ENCODE peak calls at places on chromosome 14, in nine cellular contexts. R is SJCRH30; M is PC-9; V is iPS DF 6.9; O is heart right ventricle; Y is HCT116; I is cardiac muscle cell; L is ovary; W is CD4-positive, CD25-positive, alpha-beta regulatory T cell. T is an unnamed sample. For H3K27me3 and H3K4me1, the result is how much of the 10 kb centered on the place peaks cover.

GRCh38 chr14:103520657-103521437 is 1.8 kb downstream of the CKB start:
- DNase-seq in M (peak), Y (peak), O (peak), L (peak), V (no peak), R (no peak), W (peak), I (peak), T (peak)

GRCh38 chr14:95979339-95980042 is 59.7 kb upstream of the C14orf132 start:
- DNase-seq in V (peak), W (no peak), M (no peak), I (peak), O (no peak), R (no peak), L (no peak), Y (no peak), T (no peak)

GRCh38 chr14:94936411-94936892 is 166.5 kb upstream of the GSC start:
- DNase-seq in Y (no peak), V (no peak), O (peak), W (no peak), L (peak), M (no peak), R (peak), I (peak), T (no peak)

GRCh38 chr14:58690801-58691516 is 53.2 kb downstream of the DACT1 start:
- DNase-seq in I (no peak), M (no peak), R (peak), V (no peak), W (no peak), O (no peak), Y (no peak), L (no peak), T (peak)

GRCh38 chr14:54188036-54188666 is 208.7 kb upstream of the CDKN3 start:
- DNase-seq in M (no peak), O (no peak), I (no peak), V (no peak), Y (no peak), L (no peak), R (no peak), W (no peak), T (no peak)

GRCh38 chr14:69980457-69981414 is 101.5 kb downstream of the SMOC1 start:
- DNase-seq in W (no peak), R (peak), O (no peak), I (peak), V (no peak), M (peak), L (no peak), Y (peak), T (peak)

GRCh38 chr14:23544511-23545447 is 6.8 kb downstream of the ZFHX2 start:
- DNase-seq in I (peak), V (no peak), W (no peak), R (peak), M (no peak), Y (no peak), L (no peak), O (peak), T (peak)

GRCh38 chr14:62015248-62015647 is 253.0 kb downstream of the SNAPC1 start:
- DNase-seq in Y (no peak), M (no peak), V (no peak), R (no peak), W (no peak), O (no peak), L (no peak), I (no peak), T (no peak)

GRCh38 chr14:102316746-102317563 is 2.6 kb upstream of the ZNF839 start:
- DNase-seq in V (peak), I (peak), W (peak), L (peak), O (peak), R (peak), M (peak), Y (peak), T (peak)

GRCh38 chr14:100159865-100160533 is 554 bp upstream of the DEGS2 start:
- DNase-seq in W (no peak), I (no peak), O (no peak), R (no peak), V (no peak), M (no peak), L (no peak), Y (no peak), T (peak)
- H3K27me3 ChIP-seq in W (under half), I (half or more), O (under half), R (under half), V (under half), M (under half), L (under half), Y (under half), T (under half)

GRCh38 chr14:105532735-105533141 is 6.4 kb downstream of the TMEM121 start:
- DNase-seq in W (no peak), I (peak), M (no peak), V (no peak), Y (no peak), L (no peak), R (peak), O (no peak), T (no peak)
- H3K4me1 ChIP-seq in W (under half), I (under half), M (under half), V (under half), Y (under half), L (under half), R (under half), O (under half), T (under half)

DNA sequence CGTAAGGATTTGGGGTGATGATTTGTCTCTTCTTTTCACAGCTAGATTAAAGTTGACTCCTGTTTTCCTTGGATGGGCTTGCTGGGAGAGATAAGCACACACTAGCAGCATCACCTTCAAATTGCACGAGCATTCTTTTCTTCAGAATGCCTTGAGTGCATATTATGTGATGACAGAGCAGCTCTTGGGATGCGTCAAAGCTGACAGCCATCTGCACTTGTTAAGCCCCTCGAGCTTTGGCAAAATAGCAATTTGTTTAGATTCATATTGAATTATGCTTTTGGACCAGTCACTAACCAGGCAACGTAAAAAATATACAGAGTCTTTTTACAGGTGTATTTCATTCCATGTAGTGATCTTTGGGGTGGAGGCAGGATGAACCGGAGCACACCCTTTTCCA is 407.0 kb downstream of the FUT8 start:
- DNase-seq in R (no peak), O (no peak), V (no peak), I (no peak), W (no peak), L (no peak), Y (no peak), M (no peak), T (no peak)
- H3K27ac ChIP-seq in R (no peak), O (no peak), V (no peak), I (no peak), W (no peak), L (no peak), Y (no peak), M (no peak), T (no peak)

GRCh38 chr14:90552465-90553297 is 155.9 kb downstream of the CALM1 start:
- DNase-seq in I (no peak), R (no peak), M (no peak), L (no peak), O (no peak), Y (no peak), V (no peak), W (no peak), T (no peak)

GRCh38 chr14:90551733-90552464 is 155.1 kb downstream of the CALM1 start:
- DNase-seq in M (no peak), Y (no peak), O (no peak), I (no peak), R (no peak), L (peak), W (no peak), V (no peak), T (no peak)

GRCh38 chr14:90553298-90553920 is 156.6 kb downstream of the CALM1 start:
- DNase-seq in V (no peak), Y (no peak), M (no peak), R (no peak), W (no peak), L (no peak), I (no peak), O (no peak), T (no peak)

GRCh38 chr14:90549794-90550591 is 153.2 kb downstream of the CALM1 start:
- DNase-seq in R (no peak), M (no peak), Y (no peak), V (no peak), L (no peak), I (no peak), O (no peak), W (no peak), T (no peak)

GRCh38 chr14:90551070-90551704 is 154.4 kb downstream of the CALM1 start:
- DNase-seq in Y (no peak), R (no peak), O (no peak), I (peak), L (peak), V (no peak), M (no peak), W (no peak), T (no peak)
- H3K27me3 ChIP-seq in Y (under half), R (under half), O (under half), I (under half), L (under half), V (under half), M (under half), W (under half), T (under half)

DNA sequence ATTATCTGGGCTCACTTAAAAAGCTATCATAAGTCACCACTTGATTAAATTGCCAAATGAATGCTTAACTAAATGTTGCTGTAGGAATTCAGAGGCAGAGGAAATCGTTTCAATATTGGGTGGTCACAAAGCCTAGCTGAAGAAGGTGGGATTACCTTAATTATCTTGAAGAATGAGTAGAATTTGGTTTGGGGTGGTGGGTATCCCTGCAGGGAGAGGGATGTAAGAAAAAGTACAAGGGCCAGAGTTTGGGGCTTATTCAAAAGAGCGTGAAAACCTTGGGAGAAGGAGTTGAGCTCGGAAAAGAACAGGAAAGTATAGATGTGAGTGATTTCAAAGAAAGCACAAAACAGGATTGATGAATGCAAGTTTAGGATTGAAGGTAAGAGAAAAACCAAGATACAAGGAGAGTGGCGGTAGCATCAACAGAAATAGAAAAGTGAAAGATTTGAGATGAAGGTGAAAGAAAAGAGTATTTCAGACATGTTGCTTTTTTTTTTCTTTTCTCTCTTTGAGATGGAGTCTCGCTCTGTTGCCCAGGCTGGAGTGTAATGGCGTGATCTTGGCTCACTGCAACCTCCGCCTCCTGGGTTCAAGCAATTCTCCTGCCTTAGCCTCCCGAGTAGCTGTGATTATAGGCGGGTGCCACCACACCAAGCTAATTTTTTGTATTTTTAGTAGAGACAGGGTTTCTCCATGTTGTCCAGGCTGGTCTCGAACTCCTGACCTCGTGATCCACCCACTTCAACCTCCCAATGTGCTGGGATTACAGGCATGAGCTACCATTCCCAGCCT is 1.7 kb downstream of the BRMS1L start:
- DNase-seq in R (no peak), W (no peak), O (no peak), M (no peak), L (no peak), V (no peak), I (no peak), Y (no peak), T (no peak)
- H3K4me1 ChIP-seq in R (under half), W (under half), O (under half), M (under half), L (under half), V (under half), I (under half), Y (under half), T (under half)

GRCh38 chr14:31170411-31170810 is 37.2 kb downstream of the HECTD1 start:
- DNase-seq in R (no peak), M (no peak), O (no peak), W (no peak), I (no peak), V (no peak), Y (no peak), L (no peak), T (no peak)
- H3K27ac ChIP-seq in R (no peak), M (no peak), O (no peak), W (no peak), I (no peak), V (no peak), Y (no peak), L (no peak), T (no peak)

DNA sequence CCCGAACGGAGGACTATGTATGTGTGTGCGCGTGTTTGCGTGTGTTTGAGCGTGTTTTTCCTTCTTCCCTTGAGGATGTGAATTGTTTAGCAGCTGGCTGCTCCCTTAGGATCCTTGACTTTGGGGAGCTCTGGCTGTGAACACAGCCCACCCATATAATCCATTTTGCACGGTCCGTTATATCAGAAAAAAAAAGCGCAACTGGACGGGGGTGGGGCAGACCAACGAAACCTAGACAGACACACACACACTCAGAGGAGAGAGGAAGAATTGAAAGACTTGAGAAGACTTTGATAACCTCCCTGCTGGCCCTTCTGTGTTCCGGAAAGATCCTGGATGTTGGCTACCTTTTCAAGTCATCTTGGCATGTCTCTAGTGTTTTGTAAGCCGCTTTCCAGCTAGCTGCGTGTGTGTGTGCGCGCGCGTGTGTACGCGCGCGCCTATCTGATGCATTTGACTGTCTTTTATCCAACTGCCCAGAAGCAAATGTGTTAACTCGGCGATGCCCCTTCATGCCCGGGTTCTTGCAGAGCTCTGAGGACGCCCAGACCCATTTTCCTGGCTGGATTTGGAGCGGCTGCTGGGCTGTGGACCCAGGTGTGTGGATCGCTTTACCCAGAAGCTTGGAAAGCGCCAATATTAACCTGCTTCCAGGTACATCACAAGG is 576 bp downstream of the LRFN5 start:
- DNase-seq in W (no peak), M (no peak), L (no peak), V (no peak), Y (no peak), R (peak), I (no peak), O (no peak), T (no peak)
- H3K27me3 ChIP-seq in W (under half), M (under half), L (under half), V (under half), Y (under half), R (under half), I (half or more), O (half or more), T (under half)

GRCh38 chr14:100106260-100106659 is 41.0 kb downstream of the EVL start:
- DNase-seq in O (no peak), R (no peak), W (peak), V (no peak), M (no peak), I (no peak), Y (no peak), L (peak), T (no peak)

GRCh38 chr14:100107236-100107635 is 42.0 kb downstream of the EVL start:
- DNase-seq in W (no peak), I (no peak), L (peak), O (no peak), R (no peak), M (no peak), V (no peak), Y (no peak), T (no peak)

GRCh38 chr14:100105357-100106169 is 40.3 kb downstream of the EVL start:
- DNase-seq in M (no peak), O (no peak), L (peak), V (no peak), W (no peak), R (no peak), I (no peak), Y (no peak), T (no peak)

GRCh38 chr14:100108042-100108825 is 43.0 kb downstream of the EVL start:
- DNase-seq in I (peak), W (peak), R (peak), M (no peak), L (peak), Y (peak), V (peak), O (peak), T (peak)

GRCh38 chr14:100106661-100107112 is 41.5 kb downstream of the EVL start:
- DNase-seq in R (no peak), M (no peak), V (no peak), I (no peak), L (peak), Y (no peak), W (no peak), O (peak), T (no peak)
- H3K4me1 ChIP-seq in R (under half), M (under half), V (under half), I (under half), L (under half), Y (under half), W (half or more), O (half or more), T (under half)